ENCODE peak calls at places on chromosome 22, in nine cellular contexts. V is aorta; B is CD4-positive, alpha-beta T cell; C is WTC11; X is T-cell; E is activated CD8-positive, alpha-beta memory T cell treated with anti-CD3 and anti-CD28 coated beads, Interleukin-2, amount 10 ng/mL, durations not matched to agents 7 days and 5 days; A is HCT116; Y is heart right ventricle; Q is effector memory CD8-positive, alpha-beta T cell. D is an unnamed sample.

GRCh38 chr22:39947488-39948216 is 12.5 kb upstream of the TMA7B start:
- ATAC-seq in V (no peak), B (no peak), C (no peak), X (no peak), E (no peak), A (no peak), Y (no peak), Q (no peak), D (no peak)

GRCh38 chr22:46225631-46226030 is 24.5 kb downstream of the CDPF1 start:
- ATAC-seq in V (no peak), B (no peak), C (no peak), X (no peak), E (no peak), A (no peak), Y (no peak), Q (no peak), D (no peak)

GRCh38 chr22:27212081-27212480 is 554.7 kb downstream of the MIAT start:
- ATAC-seq in V (no peak), B (no peak), C (no peak), X (no peak), E (no peak), A (no peak), Y (no peak), Q (no peak), D (no peak)

GRCh38 chr22:28904211-28904808 is 20.9 kb downstream of the ZNRF3 start:
- ATAC-seq in V (peak; percentile 47), B (no peak), C (no peak), X (no peak), E (no peak), A (no peak), Y (peak; percentile 47), Q (no peak), D (no peak)

GRCh38 chr22:46055851-46056168 is 78.8 kb upstream of the WNT7B start:
- ATAC-seq in V (no peak), B (no peak), C (no peak), X (no peak), E (no peak), A (no peak), Y (no peak), Q (no peak), D (no peak)

GRCh38 chr22:20239063-20239950 is 28.8 kb downstream of the RTN4R start:
- ATAC-seq in V (peak; percentile 31), B (no peak), C (no peak), X (no peak), E (peak; percentile 43), A (no peak), Y (peak; percentile 74), Q (no peak), D (no peak)

GRCh38 chr22:26546282-26546681 is 34.0 kb upstream of the TFIP11 start:
- ATAC-seq in V (no peak), B (no peak), C (no peak), X (no peak), E (no peak), A (no peak), Y (peak; percentile 77), Q (no peak), D (no peak)

GRCh38 chr22:46135611-46136538 is 14.5 kb upstream of the PPARA start:
- ATAC-seq in V (no peak), B (no peak), C (no peak), X (no peak), E (no peak), A (no peak), Y (no peak), Q (no peak), D (no peak)

GRCh38 chr22:23685205-23685784 is 5.5 kb upstream of the RGL4 start:
- ATAC-seq in V (no peak), B (no peak), C (no peak), X (no peak), E (no peak), A (peak; percentile 40), Y (peak; percentile 73), Q (no peak), D (no peak)

GRCh38 chr22:27752771-27753170 is 48.8 kb downstream of the MN1 start:
- ATAC-seq in V (peak; percentile 4), B (no peak), C (no peak), X (no peak), E (no peak), A (peak; percentile 70), Y (peak; percentile 73), Q (no peak), D (peak; percentile 34)

GRCh38 chr22:46069518-46070214 is 80.7 kb upstream of the PPARA start:
- ATAC-seq in V (peak; percentile 75), B (no peak), C (no peak), X (no peak), E (no peak), A (peak; percentile 43), Y (peak; percentile 66), Q (no peak), D (peak; percentile 48)

GRCh38 chr22:42682113-42682851 is 33.1 kb upstream of the CYB5R3 start:
- ATAC-seq in V (no peak), B (no peak), C (no peak), X (no peak), E (no peak), A (no peak), Y (no peak), Q (no peak), D (no peak)

GRCh38 chr22:36911887-36912661 is 1.4 kb upstream of the CSF2RB start:
- ATAC-seq in V (no peak), B (no peak), C (peak; percentile 82), X (no peak), E (no peak), A (no peak), Y (no peak), Q (no peak), D (no peak)

GRCh38 chr22:50292643-50293440 is 14.6 kb downstream of the PLXNB2 start:
- ATAC-seq in V (no peak), B (no peak), C (peak; percentile 13), X (peak; percentile 24), E (peak; percentile 28), A (peak; percentile 57), Y (no peak), Q (no peak), D (no peak)

GRCh38 chr22:24819941-24820461 is 14.0 kb downstream of the SGSM1 start:
- ATAC-seq in V (no peak), B (no peak), C (no peak), X (no peak), E (no peak), A (peak; percentile 53), Y (peak; percentile 96), Q (no peak), D (peak; percentile 57)

GRCh38 chr22:20052309-20053250 is 27.5 kb upstream of the DGCR8 start:
- ATAC-seq in V (no peak), B (no peak), C (no peak), X (no peak), E (no peak), A (peak; percentile 70), Y (no peak), Q (no peak), D (no peak)

GRCh38 chr22:32444068-32444467 is 20.2 kb downstream of the BPIFC start:
- ATAC-seq in V (no peak), B (no peak), C (peak; percentile 22), X (no peak), E (no peak), A (peak; percentile 98), Y (no peak), Q (no peak), D (no peak)

GRCh38 chr22:20436309-20437252 is 1.0 kb downstream of the SCARF2 start:
- ATAC-seq in V (no peak), B (peak; percentile 33), C (peak; percentile 4), X (peak; percentile 31), E (peak; percentile 35), A (no peak), Y (peak; percentile 31), Q (peak; percentile 40), D (peak; percentile 39)

GRCh38 chr22:47041201-47042115 is 279.0 kb downstream of the TBC1D22A start:
- ATAC-seq in V (no peak), B (no peak), C (no peak), X (no peak), E (no peak), A (no peak), Y (no peak), Q (no peak), D (no peak)

GRCh38 chr22:42419328-42419881 is 12.8 kb downstream of the NFAM1 start:
- ATAC-seq in V (peak; percentile 31), B (no peak), C (no peak), X (no peak), E (no peak), A (no peak), Y (peak; percentile 26), Q (no peak), D (no peak)

GRCh38 chr22:22085702-22086500 is 103.3 kb upstream of the TOP3B start:
- ATAC-seq in V (no peak), B (no peak), C (no peak), X (no peak), E (no peak), A (peak; percentile 60), Y (no peak), Q (no peak), D (no peak)

GRCh38 chr22:28795932-28796856 is 4.2 kb downstream of the XBP1 start:
- ATAC-seq in V (no peak), B (no peak), C (no peak), X (no peak), E (no peak), A (no peak), Y (no peak), Q (no peak), D (no peak)

GRCh38 chr22:20235453-20235991 is 32.6 kb downstream of the RTN4R start:
- ATAC-seq in V (no peak), B (no peak), C (no peak), X (no peak), E (no peak), A (no peak), Y (no peak), Q (no peak), D (no peak)

GRCh38 chr22:40009953-40010751 is 15.4 kb downstream of the FAM83F start:
- ATAC-seq in V (no peak), B (peak; percentile 94), C (no peak), X (peak; percentile 76), E (no peak), A (no peak), Y (no peak), Q (no peak), D (no peak)

GRCh38 chr22:20457506-20458240 is 20.0 kb upstream of the SCARF2 start:
- ATAC-seq in V (no peak), B (no peak), C (no peak), X (no peak), E (no peak), A (no peak), Y (no peak), Q (no peak), D (no peak)

GRCh38 chr22:36606659-36607058 is 77.7 kb upstream of the EIF3D start:
- ATAC-seq in V (no peak), B (no peak), C (no peak), X (no peak), E (no peak), A (no peak), Y (no peak), Q (no peak), D (no peak)

GRCh38 chr22:30079952-30080533 is at the start of gene HORMAD2:
- ATAC-seq in V (no peak), B (no peak), C (peak; percentile 98), X (no peak), E (no peak), A (no peak), Y (no peak), Q (no peak), D (no peak)

GRCh38 chr22:25048659-25049657 is 96.4 kb downstream of the KIAA1671 start:
- ATAC-seq in V (peak; percentile 69), B (peak; percentile 92), C (peak; percentile 87), X (peak; percentile 90), E (peak; percentile 94), A (peak; percentile 95), Y (peak; percentile 78), Q (peak; percentile 93), D (peak; percentile 71)

GRCh38 chr22:40123387-40123786 is 54.3 kb upstream of the TNRC6B start:
- ATAC-seq in V (peak; percentile 57), B (no peak), C (no peak), X (no peak), E (no peak), A (no peak), Y (peak; percentile 86), Q (no peak), D (no peak)

GRCh38 chr22:33883561-33883960 is 36.7 kb downstream of the LARGE1 start:
- ATAC-seq in V (no peak), B (no peak), C (no peak), X (no peak), E (no peak), A (no peak), Y (no peak), Q (no peak), D (no peak)

GRCh38 chr22:43160497-43161126 is 9.3 kb downstream of the TSPO start:
- ATAC-seq in V (no peak), B (no peak), C (no peak), X (no peak), E (no peak), A (no peak), Y (no peak), Q (no peak), D (no peak)

D was measured in gastroesophageal sphincter.